ENCODE peak calls at places on chromosomes 12 and 14, in six cellular contexts. S, U, M, I, W and Y are unnamed samples.

GRCh38 chr14:51978566-51979398 is 10.6 kb upstream of the RTRAF start:
- DNase-seq in S (peak), U (peak), M (peak), I (peak), W (peak), Y (peak)

GRCh38 chr14:77120771-77121743 is 20.5 kb downstream of the ZDHHC22 start:
- DNase-seq in S (no peak), U (peak), M (no peak), I (no peak), W (peak), Y (no peak)

GRCh38 chr14:39368261-39368959 is 63.8 kb downstream of the FBXO33 start:
- DNase-seq in S (peak), U (peak), M (peak), I (peak), W (peak), Y (peak)

GRCh38 chr12:90111646-90112565 is 403.3 kb upstream of the ATP2B1 start:
- DNase-seq in S (no peak), U (no peak), M (no peak), I (no peak), W (no peak), Y (no peak)

GRCh38 chr12:34402899-34403705 is 380.8 kb downstream of the ALG10 start:
- DNase-seq in S (no peak), U (no peak), M (no peak), I (no peak), W (no peak), Y (peak)

GRCh38 chr14:100576091-100577085 is 10.8 kb downstream of the BEGAIN start:
- DNase-seq in S (no peak), U (no peak), M (no peak), I (no peak), W (no peak), Y (no peak)

GRCh38 chr14:102007916-102008418 is 43.6 kb downstream of the DYNC1H1 start:
- DNase-seq in S (no peak), U (no peak), M (peak), I (no peak), W (no peak), Y (no peak)

GRCh38 chr12:68905731-68906130 is 27.2 kb downstream of the CPM start:
- DNase-seq in S (no peak), U (no peak), M (no peak), I (no peak), W (no peak), Y (no peak)

GRCh38 chr12:103244596-103244995 is 251.2 kb downstream of the C12orf42 start:
- DNase-seq in S (no peak), U (no peak), M (no peak), I (no peak), W (no peak), Y (no peak)

GRCh38 chr14:102320671-102321455 is 1.3 kb downstream of the ZNF839 start:
- DNase-seq in S (peak), U (no peak), M (no peak), I (no peak), W (no peak), Y (no peak)

GRCh38 chr12:32801269-32802019 is 45.7 kb upstream of the YARS2 start:
- DNase-seq in S (no peak), U (no peak), M (no peak), I (no peak), W (no peak), Y (no peak)

GRCh38 chr14:64654931-64655330 is 49.3 kb upstream of the PLEKHG3 start:
- DNase-seq in S (no peak), U (no peak), M (no peak), I (no peak), W (no peak), Y (no peak)

GRCh38 chr14:69990319-69990718 is 111.1 kb downstream of the SMOC1 start:
- DNase-seq in S (no peak), U (no peak), M (no peak), I (no peak), W (no peak), Y (no peak)

GRCh38 chr14:95953111-95953724 is 76.6 kb downstream of the TUNAR start:
- DNase-seq in S (no peak), U (no peak), M (peak), I (peak), W (peak), Y (peak)

GRCh38 chr14:104224516-104225281 is 86.3 kb downstream of the KIF26A start:
- DNase-seq in S (no peak), U (peak), M (peak), I (no peak), W (no peak), Y (no peak)

GRCh38 chr14:36935976-36936678 is 236.3 kb downstream of the SLC25A21 start:
- DNase-seq in S (no peak), U (no peak), M (no peak), I (no peak), W (no peak), Y (peak)

GRCh38 chr14:73058923-73059311 is 583 bp downstream of the RBM25 start:
- DNase-seq in S (peak), U (peak), M (peak), I (peak), W (peak), Y (peak)

GRCh38 chr14:94989417-94989816 is 167.9 kb downstream of the DICER1 start:
- DNase-seq in S (no peak), U (no peak), M (no peak), I (no peak), W (no peak), Y (no peak)

GRCh38 chr14:105178069-105178867 is 2.8 kb downstream of the NUDT14 start:
- DNase-seq in S (no peak), U (peak), M (no peak), I (no peak), W (no peak), Y (no peak)

GRCh38 chr12:93954160-93955112 is 193.9 kb upstream of the PLXNC1 start:
- DNase-seq in S (no peak), U (no peak), M (no peak), I (no peak), W (peak), Y (no peak)

GRCh38 chr12:56014205-56014604 is 6.6 kb upstream of the IKZF4 start:
- DNase-seq in S (no peak), U (no peak), M (no peak), I (no peak), W (peak), Y (no peak)

GRCh38 chr12:116594325-116595038 is 35.3 kb downstream of the MAP1LC3B2 start:
- DNase-seq in S (no peak), U (no peak), M (no peak), I (no peak), W (no peak), Y (no peak)

GRCh38 chr14:64708148-64709004 is 4.2 kb downstream of the PLEKHG3 start:
- DNase-seq in S (no peak), U (peak), M (peak), I (peak), W (peak), Y (peak)

GRCh38 chr14:101072945-101073597 is 169.5 kb upstream of the RTL1 start:
- DNase-seq in S (peak), U (peak), M (peak), I (peak), W (peak), Y (peak)

GRCh38 chr12:109635717-109636116 is 62.1 kb downstream of the MVK start:
- DNase-seq in S (no peak), U (no peak), M (no peak), I (no peak), W (no peak), Y (no peak)

GRCh38 chr14:52029881-52030280 is 39.0 kb downstream of the NID2 start:
- DNase-seq in S (no peak), U (no peak), M (no peak), I (no peak), W (no peak), Y (no peak)

GRCh38 chr14:77014004-77014604 is 14.4 kb downstream of the IRF2BPL start:
- DNase-seq in S (no peak), U (no peak), M (peak), I (peak), W (peak), Y (peak)

GRCh38 chr12:80766897-80767296 is 50.2 kb downstream of the MYF5 start:
- DNase-seq in S (no peak), U (no peak), M (no peak), I (no peak), W (no peak), Y (no peak)

GRCh38 chr12:47032644-47033043 is 46.8 kb upstream of the PCED1B start:
- DNase-seq in S (peak), U (peak), M (peak), I (peak), W (peak), Y (no peak)

GRCh38 chr14:106518054-106518943 is 991.9 kb downstream of the TMEM121 start:
- DNase-seq in S (no peak), U (peak), M (no peak), I (no peak), W (no peak), Y (peak)

GRCh38 chr14:64198021-64198420 is 96.2 kb downstream of the ESR2 start:
- DNase-seq in S (no peak), U (no peak), M (no peak), I (no peak), W (no peak), Y (no peak)